ENCODE peak calls at places on chromosomes 4 and X, in six cellular contexts. C is upper lobe of left lung, M is HepG2, T is GM12878, I is K562, R is A549. U is an unnamed sample.

GRCh38 chrX:57406149-57406548 is 119.6 kb downstream of the FAAH2 start:
- ATAC-seq in C (no peak), M (no peak), T (no peak), I (no peak), R (no peak), U (no peak)

GRCh38 chr4:30362436-30362835 is 357.7 kb upstream of the PCDH7 start:
- ATAC-seq in C (no peak), M (no peak), T (no peak), I (no peak), R (no peak), U (no peak)

GRCh38 chr4:26984896-26985295 is 124.3 kb downstream of the STIM2 start:
- ATAC-seq in C (no peak), M (no peak), T (peak), I (no peak), R (no peak), U (no peak)

GRCh38 chrX:111880735-111881134 is 4.8 kb downstream of the TRPC5OS start:
- ATAC-seq in C (no peak), M (no peak), T (no peak), I (no peak), R (no peak), U (no peak)

GRCh38 chr4:126687655-126688358 is 945.0 kb upstream of the INTU start:
- ATAC-seq in C (no peak), M (no peak), T (no peak), I (no peak), R (no peak), U (no peak)

GRCh38 chr4:104020641-104021040 is 300.9 kb upstream of the TACR3 start:
- ATAC-seq in C (no peak), M (no peak), T (no peak), I (no peak), R (no peak), U (no peak)

GRCh38 chr4:19748911-19749473 is 502.7 kb upstream of the SLIT2 start:
- ATAC-seq in C (peak), M (no peak), T (no peak), I (no peak), R (no peak), U (peak)

GRCh38 chr4:61202100-61202637 is 2.0 kb downstream of the ADGRL3 start:
- ATAC-seq in C (peak), M (no peak), T (no peak), I (no peak), R (peak), U (peak)

GRCh38 chr4:40033603-40034002 is 23.0 kb upstream of the N4BP2 start:
- ATAC-seq in C (no peak), M (no peak), T (no peak), I (no peak), R (no peak), U (no peak)

GRCh38 chr4:1358421-1359160 is 11.6 kb downstream of the UVSSA start:
- ATAC-seq in C (no peak), M (no peak), T (no peak), I (no peak), R (no peak), U (no peak)

GRCh38 chr4:77636902-77637301 is 31.3 kb downstream of the CXCL13 start:
- ATAC-seq in C (no peak), M (peak), T (no peak), I (peak), R (peak), U (no peak)

GRCh38 chr4:176927117-176927516 is 134.4 kb upstream of the VEGFC start:
- ATAC-seq in C (no peak), M (no peak), T (no peak), I (no peak), R (no peak), U (no peak)

GRCh38 chrX:31271615-31272471 is 200.0 kb upstream of the FTHL17 start:
- ATAC-seq in C (no peak), M (no peak), T (peak), I (no peak), R (no peak), U (no peak)

GRCh38 chr4:155592568-155593343 is 73.9 kb upstream of the GUCY1A1 start:
- ATAC-seq in C (peak), M (no peak), T (no peak), I (no peak), R (no peak), U (peak)

GRCh38 chrX:38651625-38652601 is 90.6 kb downstream of the TSPAN7 start:
- ATAC-seq in C (no peak), M (no peak), T (peak), I (no peak), R (no peak), U (no peak)

GRCh38 chr4:139986621-139987510 is 167.1 kb downstream of the MAML3 start:
- ATAC-seq in C (peak), M (no peak), T (no peak), I (no peak), R (no peak), U (peak)

GRCh38 chrX:103686199-103687072 is at the start of gene MORF4L2:
- ATAC-seq in C (peak), M (peak), T (peak), I (peak), R (peak), U (peak)

GRCh38 chrX:134813697-134814096 is 155.4 kb upstream of the PLAC1 start:
- ATAC-seq in C (no peak), M (no peak), T (no peak), I (no peak), R (no peak), U (no peak)

DNA sequence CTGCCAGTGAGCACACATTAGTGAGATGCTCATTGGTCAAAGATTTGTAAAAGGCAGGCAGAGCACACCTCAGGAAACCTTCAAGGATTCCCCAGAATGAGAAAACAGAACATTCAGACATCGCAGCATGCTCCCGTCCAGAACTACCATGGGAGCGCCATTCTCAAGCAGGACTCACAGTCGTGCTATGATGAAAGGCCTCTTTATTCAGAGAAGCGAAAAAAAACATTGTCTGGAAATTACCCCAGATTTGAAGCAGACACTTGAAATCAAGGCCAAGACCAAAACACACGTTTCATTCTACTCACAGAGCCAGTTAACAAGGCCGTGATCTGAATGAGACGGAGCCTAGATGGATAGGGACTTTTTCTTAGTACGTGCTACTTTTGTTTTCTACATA is 961.8 kb upstream of the TENM3 start:
- ATAC-seq in C (no peak), M (no peak), T (no peak), I (no peak), R (no peak), U (no peak)
- H3K4me3 ChIP-seq in C (no peak), M (no peak), T (no peak), I (no peak), R (no peak), U (no peak)

GRCh38 chr4:80307774-80308465 is 27.6 kb upstream of the CFAP299 start:
- ATAC-seq in C (peak), M (no peak), T (no peak), I (peak), R (peak), U (peak)

GRCh38 chr4:80306255-80306654 is 29.3 kb upstream of the CFAP299 start:
- ATAC-seq in C (no peak), M (no peak), T (no peak), I (no peak), R (no peak), U (no peak)

GRCh38 chr4:80305466-80305865 is 30.1 kb upstream of the CFAP299 start:
- ATAC-seq in C (no peak), M (no peak), T (no peak), I (no peak), R (no peak), U (no peak)

GRCh38 chr4:80308466-80308822 is 27.1 kb upstream of the CFAP299 start:
- ATAC-seq in C (no peak), M (no peak), T (no peak), I (peak), R (peak), U (no peak)

DNA sequence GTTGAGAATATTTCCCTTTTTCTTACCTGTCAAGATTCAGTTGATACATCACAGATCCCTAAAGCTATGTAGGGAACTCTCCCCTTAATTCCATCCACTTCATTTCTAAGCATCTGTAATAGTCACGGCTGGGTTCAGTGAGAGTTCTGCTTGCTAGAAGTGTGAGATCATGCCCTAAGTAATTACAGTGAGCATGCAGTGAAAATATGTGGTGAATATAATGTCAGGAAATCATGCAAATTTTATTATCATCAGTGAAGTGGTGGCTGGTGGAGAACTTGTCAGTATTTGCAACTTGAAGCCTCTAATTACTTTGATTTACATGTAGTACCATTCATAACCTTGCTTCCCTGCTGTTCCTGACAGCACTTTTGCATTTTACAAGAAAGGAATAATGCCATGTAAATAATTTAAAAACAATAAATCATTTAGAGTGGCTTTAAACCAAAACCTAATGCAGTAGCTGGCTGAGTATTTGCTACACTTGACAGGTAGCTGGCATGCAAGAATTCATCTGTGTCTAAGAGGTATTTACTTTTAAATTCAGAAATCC is 28.3 kb upstream of the CFAP299 start:
- ATAC-seq in C (no peak), M (no peak), T (no peak), I (no peak), R (no peak), U (peak)
- TF ChIP-seq EP300 in C (no peak), M (no peak), T (no peak), I (no peak), R (no peak), U (no peak)

GRCh38 chrX:130111220-130111934 is 1.1 kb upstream of the ELF4 start:
- ATAC-seq in C (no peak), M (peak), T (no peak), I (peak), R (no peak), U (no peak)
- H3K4me3 ChIP-seq in C (peak), M (peak), T (peak), I (peak), R (peak), U (peak)

GRCh38 chr4:183747931-183748664 is 89.0 kb downstream of the TRAPPC11 start:
- ATAC-seq in C (no peak), M (no peak), T (no peak), I (no peak), R (no peak), U (no peak)

GRCh38 chr4:183751081-183751480 is 92.0 kb downstream of the TRAPPC11 start:
- ATAC-seq in C (no peak), M (no peak), T (no peak), I (no peak), R (no peak), U (no peak)

GRCh38 chr4:183747380-183747779 is 88.3 kb downstream of the TRAPPC11 start:
- ATAC-seq in C (no peak), M (no peak), T (no peak), I (no peak), R (no peak), U (no peak)

DNA sequence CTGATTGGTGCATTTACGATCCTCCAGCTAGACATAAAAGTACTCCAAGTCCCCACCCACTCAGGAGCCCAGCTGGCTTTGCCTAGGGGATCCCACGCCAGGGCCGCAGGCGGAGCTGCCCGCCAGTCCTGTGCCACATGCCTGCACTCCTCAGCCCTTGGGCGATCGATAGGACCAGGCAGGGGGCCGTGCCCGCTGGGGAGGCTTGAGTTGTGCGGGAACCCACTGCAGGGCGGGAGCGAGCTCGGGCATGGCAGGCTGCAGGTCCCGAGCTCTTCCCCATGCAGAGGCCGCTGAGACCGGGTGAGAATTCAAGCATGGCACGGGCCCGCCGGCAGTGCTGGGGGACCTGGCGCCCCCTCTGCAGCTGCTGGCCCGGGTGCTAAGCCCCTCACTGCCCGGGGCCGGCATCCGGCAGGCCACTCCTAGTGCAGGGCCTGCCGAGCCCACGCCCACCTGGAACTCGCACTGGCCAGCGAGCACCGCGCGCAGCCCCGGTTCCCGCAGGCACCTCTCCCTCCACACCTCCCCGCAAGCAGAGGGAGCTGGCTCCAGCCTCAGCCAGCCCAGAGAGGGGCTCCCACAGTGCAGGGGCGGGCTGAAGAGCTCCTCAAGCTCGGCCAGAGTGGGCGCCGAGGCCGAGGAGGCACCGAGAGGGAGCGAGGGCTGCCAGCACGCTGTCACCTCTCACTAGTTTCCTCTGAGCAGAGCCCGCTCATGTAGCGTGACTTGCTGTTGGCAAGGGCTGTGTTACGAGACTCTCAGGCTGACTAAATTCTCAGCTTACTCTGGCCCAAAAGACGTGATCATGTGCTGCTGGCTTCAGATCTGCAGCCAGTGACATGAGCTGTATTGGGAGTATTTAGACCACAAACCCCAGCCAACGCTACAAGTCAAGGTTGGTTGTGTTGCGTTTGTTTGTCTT is 87.5 kb downstream of the TRAPPC11 start:
- ATAC-seq in C (peak), M (peak), T (peak), I (no peak), R (no peak), U (no peak)
- TF ChIP-seq EP300 in C (no peak), M (no peak), T (no peak), I (no peak), R (no peak), U (no peak)

DNA sequence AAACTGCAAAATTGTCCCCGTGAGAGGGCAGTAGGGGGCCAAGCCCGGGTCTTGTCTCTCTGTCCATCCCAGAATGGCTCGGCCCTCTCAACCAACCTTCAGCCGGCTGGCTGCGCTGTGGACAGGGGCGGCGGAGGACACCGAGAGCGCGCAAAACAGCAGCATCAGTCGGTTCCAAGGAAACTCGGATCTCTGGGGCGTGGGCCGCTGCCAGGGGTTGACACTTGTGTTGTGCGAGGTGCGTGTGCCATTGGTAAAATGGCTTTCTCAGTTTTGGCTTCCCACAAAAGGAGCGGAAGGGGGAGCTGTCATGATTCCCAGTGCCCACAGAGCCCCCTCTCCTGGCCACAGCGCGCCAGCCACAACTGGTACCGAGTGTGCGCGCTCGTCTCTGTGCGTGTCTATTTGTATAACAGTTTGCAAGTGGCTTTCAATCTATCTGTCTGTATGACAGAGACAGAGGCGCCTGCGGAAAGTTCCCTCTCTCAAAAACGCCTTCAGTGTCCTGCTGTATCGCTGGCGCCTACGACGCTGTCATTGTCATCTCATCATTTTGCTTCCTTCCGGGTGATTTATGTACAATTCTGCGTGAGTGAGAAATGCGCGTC is 1.9 kb downstream of the DKK2 start:
- ATAC-seq in C (peak), M (peak), T (peak), I (peak), R (peak), U (peak)
- H3K4me3 ChIP-seq in C (peak), M (peak), T (no peak), I (no peak), R (no peak), U (no peak)

GRCh38 chr4:68962868-68963267 is 11.3 kb upstream of the UGT2A3 start:
- ATAC-seq in C (no peak), M (no peak), T (no peak), I (no peak), R (no peak), U (no peak)

GRCh38 chr4:68960294-68961163 is 8.9 kb upstream of the UGT2A3 start:
- ATAC-seq in C (no peak), M (no peak), T (peak), I (no peak), R (no peak), U (no peak)

GRCh38 chr4:68963389-68963788 is 11.8 kb upstream of the UGT2A3 start:
- ATAC-seq in C (no peak), M (no peak), T (no peak), I (no peak), R (no peak), U (no peak)
- TF ChIP-seq EP300 in C (no peak), M (no peak), T (no peak), I (no peak), R (no peak), U (no peak)

GRCh38 chr4:88341227-88342192 is 37.1 kb upstream of the HERC6 start:
- ATAC-seq in C (peak), M (peak), T (peak), I (no peak), R (peak), U (peak)
- H3K4me3 ChIP-seq in C (no peak), M (no peak), T (no peak), I (no peak), R (no peak), U (no peak)

GRCh38 chr4:156949373-156949814 is 22.2 kb downstream of the PDGFC start:
- ATAC-seq in C (peak), M (peak), T (no peak), I (no peak), R (peak), U (peak)
- TF ChIP-seq EP300 in C (no peak), M (no peak), T (no peak), I (no peak), R (peak), U (no peak)

U was measured in gastroesophageal sphincter.